ENCODE peak calls at places on chromosome 11, in four cellular contexts. Y is PC-3, T is HepG2, D is fibroblast of lung. Z is an unnamed sample.

GRCh38 chr11:13284776-13285588 is 7.4 kb downstream of the BMAL1 start:
- DNase-seq in T (no peak), D (no peak), Y (no peak), Z (no peak)

GRCh38 chr11:134660416-134660815 is 248.4 kb upstream of the B3GAT1 start:
- DNase-seq in D (no peak), Y (no peak), T (no peak), Z (no peak)

GRCh38 chr11:43492701-43493100 is 134.0 kb downstream of the TTC17 start:
- DNase-seq in T (no peak), Y (no peak), D (no peak), Z (no peak)

GRCh38 chr11:117465236-117465997 is 137.8 kb downstream of the CEP164 start:
- DNase-seq in D (no peak), Y (no peak), T (no peak), Z (no peak)

GRCh38 chr11:32884770-32885384 is 7.7 kb upstream of the QSER1 start:
- DNase-seq in D (peak; percentile 9), T (no peak), Y (peak; percentile 22), Z (no peak)

GRCh38 chr11:95084509-95084908 is 5.1 kb upstream of the ENDOD1 start:
- DNase-seq in Y (peak; percentile 80), T (no peak), D (no peak), Z (peak; percentile 74)

GRCh38 chr11:46183819-46184218 is 62.6 kb upstream of the PHF21A start:
- DNase-seq in T (no peak), D (peak; percentile 33), Y (peak; percentile 90), Z (peak; percentile 23)

GRCh38 chr11:12827929-12828812 is 153.9 kb downstream of the TEAD1 start:
- DNase-seq in Y (peak; percentile 69), T (peak; percentile 66), D (peak; percentile 89), Z (peak; percentile 36)

GRCh38 chr11:95585071-95585751 is 204.4 kb downstream of the FAM76B start:
- DNase-seq in D (peak; percentile 57), T (no peak), Y (no peak), Z (no peak)

GRCh38 chr11:8321876-8322275 is 58.2 kb upstream of the LMO1 start:
- DNase-seq in T (no peak), D (no peak), Y (no peak), Z (no peak)

GRCh38 chr11:47552086-47552580 is 799 bp downstream of the CELF1 start:
- DNase-seq in Y (peak; percentile 25), D (peak; percentile 58), T (peak; percentile 12), Z (peak; percentile 38)

GRCh38 chr11:120272303-120272702 is 32.4 kb downstream of the POU2F3 start:
- DNase-seq in Y (peak; percentile 87), D (peak; percentile 6), T (no peak), Z (no peak)

GRCh38 chr11:134202661-134203060 is 21.1 kb downstream of the NCAPD3 start:
- DNase-seq in D (no peak), T (no peak), Y (no peak), Z (no peak)

GRCh38 chr11:88345408-88345807 is 7.9 kb upstream of the CTSC start:
- DNase-seq in Y (peak; percentile 65), D (no peak), T (no peak), Z (no peak)

GRCh38 chr11:36465449-36466163 is 44.5 kb downstream of the TRAF6 start:
- DNase-seq in T (no peak), D (peak; percentile 64), Y (no peak), Z (no peak)

GRCh38 chr11:47724041-47724729 is 9.0 kb upstream of the AGBL2 start:
- DNase-seq in Y (peak; percentile 32), D (peak; percentile 95), T (peak; percentile 98), Z (no peak)

GRCh38 chr11:12723410-12724297 is 49.4 kb downstream of the TEAD1 start:
- DNase-seq in Y (peak; percentile 96), T (peak; percentile 73), D (peak; percentile 41), Z (peak; percentile 48)

GRCh38 chr11:35285471-35285870 is 133.9 kb downstream of the SLC1A2 start:
- DNase-seq in T (no peak), Y (no peak), D (no peak), Z (no peak)

GRCh38 chr11:26143553-26144308 is 188.2 kb upstream of the ANO3 start:
- DNase-seq in Y (peak; percentile 25), D (no peak), T (no peak), Z (no peak)

GRCh38 chr11:69889400-69890372 is 70.5 kb upstream of the FGF3 start:
- DNase-seq in Y (no peak), T (no peak), D (no peak), Z (no peak)

GRCh38 chr11:94175545-94175944 is 46.9 kb downstream of the PANX1 start:
- DNase-seq in T (no peak), D (peak; percentile 86), Y (no peak), Z (no peak)

GRCh38 chr11:131851951-131852350 is 481.5 kb downstream of the NTM start:
- DNase-seq in T (no peak), Y (no peak), D (no peak), Z (no peak)

GRCh38 chr11:12212181-12212820 is 101.9 kb downstream of the MICAL2 start:
- DNase-seq in D (no peak), Y (no peak), T (no peak), Z (no peak)

GRCh38 chr11:77109236-77110019 is 6.8 kb downstream of the OMP start:
- DNase-seq in T (no peak), D (peak; percentile 61), Y (no peak), Z (no peak)

GRCh38 chr11:67996622-67997459 is 7.1 kb downstream of the UNC93B1 start:
- DNase-seq in D (peak; percentile 46), Y (peak; percentile 56), T (no peak), Z (no peak)

GRCh38 chr11:33060271-33060670 is 20.9 kb downstream of the TCP11L1 start:
- DNase-seq in T (no peak), D (no peak), Y (no peak), Z (no peak)

GRCh38 chr11:117819096-117820040 is 5.2 kb downstream of the FXYD2 start:
- DNase-seq in D (peak; percentile 84), T (peak; percentile 61), Y (peak; percentile 86), Z (peak; percentile 69)

GRCh38 chr11:36123353-36124220 is 165.6 kb downstream of the COMMD9 start:
- DNase-seq in Y (no peak), D (peak; percentile 68), T (no peak), Z (no peak)

GRCh38 chr11:132177106-132177505 is 806.7 kb downstream of the NTM start:
- DNase-seq in T (peak; percentile 9), Y (peak; percentile 61), D (peak; percentile 72), Z (no peak)

GRCh38 chr11:65051389-65051858 is 6.9 kb downstream of the NAALADL1 start:
- DNase-seq in Y (no peak), D (no peak), T (no peak), Z (no peak)

GRCh38 chr11:37963440-37963839 is 1365.4 kb upstream of the RAG2 start:
- DNase-seq in D (no peak), Y (no peak), T (no peak), Z (no peak)

GRCh38 chr11:9001736-9002135 is 2.1 kb downstream of the NRIP3 start:
- DNase-seq in Y (peak; percentile 73), T (no peak), D (peak; percentile 68), Z (no peak)

GRCh38 chr11:31680770-31681169 is 130.4 kb downstream of the PAX6 start:
- DNase-seq in Y (no peak), T (no peak), D (no peak), Z (no peak)

GRCh38 chr11:43427971-43428370 is 69.3 kb downstream of the TTC17 start:
- DNase-seq in Y (no peak), D (no peak), T (no peak), Z (no peak)

GRCh38 chr11:40867991-40868685 is 591.3 kb downstream of the LRRC4C start:
- DNase-seq in D (no peak), Y (no peak), T (no peak), Z (no peak)

GRCh38 chr11:33920838-33921613 is 29.1 kb upstream of the LMO2 start:
- DNase-seq in T (no peak), Y (no peak), D (no peak), Z (no peak)

GRCh38 chr11:48036011-48036410 is 55.7 kb downstream of the PTPRJ start:
- DNase-seq in Y (no peak), D (no peak), T (no peak), Z (no peak)

GRCh38 chr11:125935056-125935455 is 10.8 kb upstream of the VSIG10L2 start:
- DNase-seq in T (no peak), Y (peak; percentile 13), D (peak; percentile 9), Z (no peak)

GRCh38 chr11:125933030-125933813 is 12.6 kb upstream of the VSIG10L2 start:
- DNase-seq in T (no peak), Y (no peak), D (no peak), Z (no peak)

GRCh38 chr11:125938418-125938817 is 7.4 kb upstream of the VSIG10L2 start:
- DNase-seq in D (no peak), T (no peak), Y (no peak), Z (no peak)

GRCh38 chr11:125934473-125934872 is 11.4 kb upstream of the VSIG10L2 start:
- DNase-seq in Y (no peak), D (no peak), T (no peak), Z (no peak)

GRCh38 chr11:125935629-125936199 is 10.1 kb upstream of the VSIG10L2 start:
- DNase-seq in D (peak; percentile 11), T (no peak), Y (no peak), Z (no peak)
- H3K4me2 ChIP-seq in D (no peak overlapping the region), T (peak overlapping the region; percentile 34), Y (no peak overlapping the region), Z (no peak overlapping the region)

GRCh38 chr11:2885017-2885675 is 429 bp downstream of the CDKN1C start:
- DNase-seq in D (peak; percentile 61), Y (peak; percentile 66), T (no peak), Z (peak; percentile 60)
- TF ChIP-seq EZH2 in D (peak; percentile 40), Y (no peak), T (no peak), Z (peak; percentile 29)

DNA sequence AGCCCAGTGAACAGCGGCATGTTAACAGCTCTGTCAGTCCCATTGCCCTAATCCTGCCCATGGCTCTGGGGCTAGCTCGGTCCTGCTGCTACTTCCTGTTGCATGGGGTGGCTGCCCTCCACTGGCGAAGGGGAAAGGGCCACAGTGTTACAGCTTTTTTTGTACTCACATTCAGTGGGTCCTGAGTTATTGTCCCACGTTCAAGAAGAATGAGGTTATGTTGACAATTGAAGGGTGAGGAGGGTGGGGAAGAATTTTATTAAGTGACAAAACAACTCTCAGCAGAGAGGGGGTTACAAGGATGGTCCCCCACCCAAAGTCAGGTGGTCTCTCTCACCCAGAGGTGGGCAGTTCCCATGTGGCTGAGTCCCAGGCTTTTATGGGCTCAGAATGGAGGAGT is 17.7 kb upstream of the MS4A7 start:
- DNase-seq in D (no peak), T (no peak), Y (no peak), Z (no peak)
- H3K4me1 ChIP-seq in D (no peaks in the 10 kb centered on the region), T (no peaks in the 10 kb centered on the region), Y (no peaks in the 10 kb centered on the region), Z (no peaks in the 10 kb centered on the region)

DNA sequence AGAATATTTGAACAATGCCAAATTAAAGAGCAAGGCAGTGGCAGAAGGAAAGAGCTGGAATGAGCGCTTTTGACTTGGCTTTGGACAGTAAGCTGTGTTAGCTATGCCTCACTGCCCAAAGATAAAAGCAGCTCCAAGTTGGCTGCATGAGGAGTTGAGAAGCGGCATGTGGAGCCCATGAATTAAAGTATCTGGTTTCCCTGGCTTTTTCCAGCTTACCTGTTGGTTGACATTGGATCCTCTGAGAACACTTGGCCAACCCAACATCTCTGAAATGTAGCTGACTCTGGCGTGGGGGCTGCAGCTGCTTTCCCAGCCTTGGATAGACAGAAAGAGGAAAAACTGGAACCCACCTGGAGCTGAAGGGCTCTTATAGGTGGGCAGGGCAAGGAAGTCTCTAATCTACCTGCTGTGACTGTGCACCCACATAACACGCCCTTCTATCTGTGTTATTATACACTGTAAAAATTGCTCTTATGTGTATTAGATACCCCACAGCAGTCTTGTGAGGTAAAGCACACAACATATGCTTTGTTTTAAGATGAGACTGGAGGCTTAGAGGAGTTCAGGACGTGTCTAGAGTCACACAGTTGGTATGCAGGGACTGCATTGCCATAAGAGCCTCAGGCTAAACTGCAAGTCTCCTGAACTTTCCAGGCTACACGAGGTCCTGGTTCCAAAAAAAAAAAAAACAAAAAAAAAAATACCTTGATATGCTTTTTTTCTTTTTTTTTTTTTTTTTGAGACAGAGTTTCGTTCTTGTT is 5.8 kb downstream of the UBASH3B start:
- DNase-seq in D (no peak), T (no peak), Y (peak; percentile 92), Z (peak; percentile 100)
- H3K4me2 ChIP-seq in D (no peak overlapping the region), T (no peak overlapping the region), Y (peak overlapping the region; percentile 52), Z (peak overlapping the region; percentile 89)

Z was measured in PC-9.